ENCODE peak calls at places on chromosomes 5 and 9, in five cellular contexts. L is fibroblast of pulmonary artery, N is psoas muscle, T is PC-3, K is memory B cell. D is an unnamed sample.

GRCh38 chr5:6686501-6686900 is 26.7 kb upstream of the TENT4A start:
- DNase-seq in N (no peak), L (no peak), K (no peak), T (no peak), D (no peak)

GRCh38 chr9:86341007-86341491 is 13.2 kb downstream of the TUT7 start:
- DNase-seq in K (no peak), T (peak), N (no peak), L (no peak), D (peak)

GRCh38 chr5:176492431-176492830 is 44.2 kb downstream of the FAF2 start:
- DNase-seq in T (peak), K (no peak), L (peak), N (no peak), D (peak)

GRCh38 chr5:135220394-135221186 is 178.4 kb downstream of the MACROH2A1 start:
- DNase-seq in K (no peak), N (no peak), T (no peak), L (no peak), D (no peak)

GRCh38 chr9:69175488-69175872 is 1.4 kb downstream of the TJP2 start:
- DNase-seq in L (no peak), K (no peak), T (no peak), N (no peak), D (peak)

GRCh38 chr9:93170571-93170970 is 13.4 kb upstream of the WNK2 start:
- DNase-seq in N (no peak), K (no peak), L (no peak), T (no peak), D (no peak)

GRCh38 chr9:136138566-136138965 is 19.9 kb upstream of the TMEM250 start:
- DNase-seq in T (peak), K (no peak), L (peak), N (no peak), D (peak)

GRCh38 chr9:132984202-132985062 is 5.9 kb downstream of the GFI1B start:
- DNase-seq in T (no peak), L (no peak), K (no peak), N (no peak), D (no peak)

GRCh38 chr9:128136816-128137793 is 9.6 kb upstream of the PTGES2 start:
- DNase-seq in N (peak), K (no peak), L (peak), T (peak), D (peak)

GRCh38 chr5:79140553-79140952 is 28.9 kb downstream of the BHMT start:
- DNase-seq in K (no peak), L (no peak), N (no peak), T (no peak), D (no peak)

GRCh38 chr5:90741022-90741564 is 182.5 kb downstream of the ADGRV1 start:
- DNase-seq in L (no peak), K (no peak), T (peak), N (no peak), D (no peak)

GRCh38 chr9:107175039-107175438 is 108.0 kb upstream of the RAD23B start:
- DNase-seq in K (no peak), L (peak), N (peak), T (no peak), D (no peak)

GRCh38 chr5:1698589-1699316 is 100.9 kb downstream of the MRPL36 start:
- DNase-seq in K (no peak), T (no peak), L (no peak), N (no peak), D (no peak)

GRCh38 chr9:93059097-93059959 is 827 bp downstream of the SUSD3 start:
- DNase-seq in T (no peak), N (no peak), L (no peak), K (no peak), D (no peak)

GRCh38 chr9:7115606-7116005 is 357.8 kb downstream of the KDM4C start:
- DNase-seq in T (no peak), K (no peak), L (peak), N (no peak), D (no peak)

GRCh38 chr5:178940569-178941360 is at the start of gene ZNF454:
- DNase-seq in L (peak), K (no peak), T (no peak), N (peak), D (peak)

GRCh38 chr9:98764351-98764750 is 32.0 kb downstream of the ANKS6 start:
- DNase-seq in L (no peak), N (no peak), K (no peak), T (peak), D (no peak)